ENCODE peak calls at places on chromosome 9, in four cellular contexts. I is breast epithelium, V is hepatocyte, P is PC-3. L is an unnamed sample.

GRCh38 chr9:134167530-134167931 is 3.2 kb upstream of the RNU6ATAC start:
- DNase-seq in V (no peak), P (peak), I (no peak), L (no peak)

GRCh38 chr9:21674894-21675293 is 127.5 kb upstream of the MTAP start:
- DNase-seq in V (no peak), P (peak), I (no peak), L (no peak)

GRCh38 chr9:69603656-69604055 is 68.5 kb downstream of the APBA1 start:
- DNase-seq in I (no peak), V (no peak), P (no peak), L (no peak)

GRCh38 chr9:17611921-17612320 is 33.1 kb downstream of the SH3GL2 start:
- DNase-seq in I (no peak), V (no peak), P (no peak), L (no peak)

GRCh38 chr9:95508242-95508967 is 8.4 kb downstream of the PTCH1 start:
- DNase-seq in V (peak), P (no peak), I (no peak), L (no peak)

GRCh38 chr9:100281069-100281468 is 71.7 kb downstream of the TEX10 start:
- DNase-seq in I (no peak), P (no peak), V (no peak), L (no peak)

GRCh38 chr9:12773562-12773961 is 1.3 kb upstream of the LURAP1L start:
- DNase-seq in P (no peak), V (no peak), I (no peak), L (no peak)

GRCh38 chr9:127912882-127913281 is 4.0 kb downstream of the ST6GALNAC4 start:
- DNase-seq in I (no peak), V (peak), P (peak), L (no peak)

GRCh38 chr9:98381311-98382103 is 126.1 kb upstream of the TBC1D2 start:
- DNase-seq in V (no peak), P (no peak), I (no peak), L (no peak)

GRCh38 chr9:134854541-134854981 is 26.0 kb upstream of the FCN2 start:
- DNase-seq in I (no peak), P (no peak), V (no peak), L (no peak)

GRCh38 chr9:131873891-131874440 is 134.1 kb upstream of the RAPGEF1 start:
- DNase-seq in P (no peak), I (no peak), V (no peak), L (no peak)

GRCh38 chr9:81562221-81563019 is 126.9 kb downstream of the TLE1 start:
- DNase-seq in V (peak), P (peak), I (peak), L (no peak)

GRCh38 chr9:107940622-107941021 is 451.1 kb upstream of the KLF4 start:
- DNase-seq in V (no peak), I (no peak), P (no peak), L (no peak)

GRCh38 chr9:98933185-98933584 is 10.5 kb upstream of the COL15A1 start:
- DNase-seq in V (no peak), I (no peak), P (no peak), L (no peak)

GRCh38 chr9:114869845-114870244 is 60.5 kb downstream of the TNFSF8 start:
- DNase-seq in P (peak), I (no peak), V (peak), L (no peak)

GRCh38 chr9:3343671-3344070 is 182.1 kb downstream of the RFX3 start:
- DNase-seq in P (peak), I (no peak), V (no peak), L (no peak)

GRCh38 chr9:98465799-98466198 is 210.3 kb upstream of the TBC1D2 start:
- DNase-seq in P (no peak), I (no peak), V (no peak), L (no peak)

GRCh38 chr9:136339173-136339957 is 12.0 kb downstream of the GPSM1 start:
- DNase-seq in V (peak), I (peak), P (peak), L (no peak)

GRCh38 chr9:36450110-36450732 is 50.2 kb upstream of the RNF38 start:
- DNase-seq in I (no peak), P (peak), V (peak), L (no peak)

GRCh38 chr9:96139592-96140251 is 162.3 kb downstream of the HSD17B3 start:
- DNase-seq in V (peak), P (peak), I (no peak), L (no peak)

GRCh38 chr9:88682431-88682831 is 147.5 kb downstream of the NXNL2 start:
- DNase-seq in I (no peak), P (no peak), V (peak), L (no peak)

GRCh38 chr9:92119581-92119980 is 4.4 kb upstream of the SPTLC1 start:
- DNase-seq in V (no peak), P (no peak), I (no peak), L (no peak)

GRCh38 chr9:111197251-111197650 is 132.8 kb downstream of the OR2K2 start:
- DNase-seq in I (no peak), V (no peak), P (no peak), L (no peak)

GRCh38 chr9:137286980-137287383 is 9.5 kb downstream of the TOR4A start:
- DNase-seq in I (no peak), V (peak), P (peak), L (no peak)

GRCh38 chr9:107637421-107638420 is 148.2 kb upstream of the KLF4 start:
- DNase-seq in P (peak), V (peak), I (peak), L (peak)

GRCh38 chr9:12426198-12426864 is 266.9 kb upstream of the TYRP1 start:
- DNase-seq in P (peak), V (peak), I (no peak), L (no peak)

GRCh38 chr9:948497-948896 is 28.0 kb upstream of the DMRT3 start:
- DNase-seq in V (no peak), I (no peak), P (no peak), L (no peak)

GRCh38 chr9:6667080-6667479 is 21.6 kb upstream of the GLDC start:
- DNase-seq in P (no peak), I (no peak), V (no peak), L (no peak)

GRCh38 chr9:88077071-88077617 is 61.1 kb downstream of the SPATA31C2 start:
- DNase-seq in V (no peak), I (no peak), P (no peak), L (no peak)

GRCh38 chr9:132044176-132044880 is 35.3 kb downstream of the MED27 start:
- DNase-seq in P (no peak), I (no peak), V (no peak), L (no peak)

GRCh38 chr9:28774433-28775029 is 1201.2 kb upstream of the C9orf72 start:
- DNase-seq in I (no peak), V (peak), P (peak), L (no peak)

GRCh38 chr9:24712190-24712589 is 166.5 kb upstream of the IZUMO3 start:
- DNase-seq in I (no peak), P (no peak), V (no peak), L (no peak)

GRCh38 chr9:4298255-4299005 is 1.4 kb downstream of the GLIS3 start:
- DNase-seq in V (peak), I (no peak), P (peak), L (no peak)

GRCh38 chr9:18824095-18824666 is 208.8 kb downstream of the SAXO1 start:
- DNase-seq in I (no peak), V (peak), P (peak), L (no peak)

GRCh38 chr9:36911037-36911436 is 123.0 kb downstream of the PAX5 start:
- DNase-seq in I (no peak), V (no peak), P (no peak), L (no peak)

GRCh38 chr9:128729766-128730517 is 6.0 kb upstream of the ZDHHC12 start:
- DNase-seq in V (no peak), I (no peak), P (no peak), L (no peak)

GRCh38 chr9:125630436-125630835 is 76.6 kb downstream of the MAPKAP1 start:
- DNase-seq in P (no peak), V (no peak), I (no peak), L (no peak)
- H3K27ac ChIP-seq in P (no peak), V (no peak), I (no peak), L (no peak)

GRCh38 chr9:77495834-77496671 is 152.1 kb downstream of the GNA14 start:
- DNase-seq in I (no peak), V (peak), P (peak), L (no peak)
- H3K27ac ChIP-seq in I (peak), V (peak), P (peak), L (peak)

DNA sequence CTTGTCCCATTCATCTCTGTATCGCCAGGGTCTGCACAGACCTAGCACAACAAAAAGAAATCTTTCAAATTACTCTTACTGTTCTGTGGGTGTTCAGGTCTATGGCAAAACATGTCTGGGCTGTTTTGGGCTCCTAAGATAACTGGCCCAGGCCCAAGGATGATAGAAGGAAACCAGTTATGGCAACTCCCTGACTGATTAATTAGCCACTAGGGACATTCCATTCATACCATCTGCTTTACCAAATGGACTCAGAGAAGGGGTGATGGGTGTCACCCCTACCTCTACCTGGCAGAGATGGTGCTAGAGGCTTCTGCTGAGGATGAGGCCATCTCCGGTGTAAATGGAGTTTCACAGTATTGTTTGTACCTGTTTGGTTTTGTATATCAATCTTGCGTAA is 1.9 kb downstream of the SLC31A2 start:
- DNase-seq in P (peak), I (no peak), V (no peak), L (no peak)
- H3K27ac ChIP-seq in P (no peak), I (peak), V (no peak), L (peak)

DNA sequence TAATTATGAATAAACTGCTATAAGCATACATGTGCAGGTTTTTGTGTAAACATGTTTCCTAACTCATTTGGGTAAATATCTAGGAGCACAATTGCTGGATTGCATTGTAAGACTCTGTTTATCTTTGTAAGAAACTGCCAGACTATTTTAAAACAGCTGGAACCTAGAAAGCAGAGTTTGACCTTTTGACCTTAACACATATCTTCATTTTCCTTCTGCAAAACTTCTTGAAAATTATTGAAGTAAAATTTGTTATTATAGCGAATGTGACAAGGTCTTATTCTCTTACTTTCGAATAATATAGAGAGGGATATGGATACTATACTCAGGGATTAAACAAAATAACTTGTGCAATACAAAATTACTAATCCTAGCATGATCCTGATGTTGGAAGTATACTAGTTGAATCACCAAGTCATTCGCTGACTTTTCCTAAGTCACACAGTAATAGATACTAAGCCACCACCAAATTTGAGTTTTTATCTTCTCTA is 3.2 kb upstream of the ANXA1 start:
- DNase-seq in P (peak), V (no peak), I (no peak), L (no peak)
- H3K27ac ChIP-seq in P (peak), V (peak), I (peak), L (no peak)

GRCh38 chr9:34458013-34458966 is at the start of the genes DNAI1 and FAM219A:
- DNase-seq in V (peak), P (peak), I (peak), L (peak)

GRCh38 chr9:34459356-34459755 is 751 bp downstream of the DNAI1 start:
- DNase-seq in I (no peak), P (no peak), V (no peak), L (no peak)

GRCh38 chr9:34458967-34459355 is 356 bp downstream of the DNAI1 start:
- DNase-seq in P (no peak), V (no peak), I (no peak), L (no peak)

GRCh38 chr9:34456746-34457145 is 1.6 kb downstream of the FAM219A start:
- DNase-seq in I (no peak), P (no peak), V (no peak), L (no peak)

GRCh38 chr9:34457266-34458012 is 931 bp downstream of the FAM219A start:
- DNase-seq in I (peak), P (peak), V (peak), L (peak)
- H3K27ac ChIP-seq in I (peak), P (no peak), V (peak), L (peak)

GRCh38 chr9:13896047-13896446 is 417.9 kb downstream of the NFIB start:
- DNase-seq in P (no peak), I (no peak), V (no peak), L (no peak)
- H3K27ac ChIP-seq in P (no peak), I (no peak), V (no peak), L (no peak)

GRCh38 chr9:38335686-38336085 is 56.8 kb upstream of the ALDH1B1 start:
- DNase-seq in P (no peak), I (no peak), V (no peak), L (no peak)

GRCh38 chr9:38332625-38333024 is 59.9 kb upstream of the ALDH1B1 start:
- DNase-seq in V (no peak), I (no peak), P (no peak), L (no peak)

GRCh38 chr9:38336341-38336740 is 56.2 kb upstream of the ALDH1B1 start:
- DNase-seq in V (no peak), I (no peak), P (no peak), L (no peak)

GRCh38 chr9:38333047-38333446 is 59.5 kb upstream of the ALDH1B1 start:
- DNase-seq in P (no peak), I (no peak), V (no peak), L (no peak)

GRCh38 chr9:38334234-38334633 is 58.3 kb upstream of the ALDH1B1 start:
- DNase-seq in P (no peak), I (no peak), V (no peak), L (no peak)
- H3K27ac ChIP-seq in P (no peak), I (no peak), V (no peak), L (no peak)

GRCh38 chr9:124389146-124389939 is 25.9 kb downstream of the PSMB7 start:
- DNase-seq in I (no peak), V (no peak), P (no peak), L (no peak)
- H3K27ac ChIP-seq in I (no peak), V (no peak), P (no peak), L (peak)